ENCODE peak calls at places on chromosomes 13 and 19, in nine cellular contexts. G is esophagus muscularis mucosa, A is SK-N-SH, S is activated B cell treated with CpG ODN at 0.5 μM for 24 hours, L is thoracic aorta, V is kidney epithelial cell, N is esophagus squamous epithelium, M is stomach, T is B cell. Q is an unnamed sample.

GRCh38 chr13:97506511-97506910 is 72.5 kb downstream of the RAP2A start:
- DNase-seq in S (no peak), T (no peak), G (no peak), A (no peak), M (no peak), N (no peak), V (no peak), L (no peak), Q (no peak)

GRCh38 chr19:1400281-1401137 is 833 bp downstream of the GAMT start:
- DNase-seq in G (no peak), V (no peak), T (no peak), S (no peak), A (peak; percentile 82), L (no peak), M (peak; percentile 80), N (no peak), Q (no peak)

GRCh38 chr13:75326173-75327131 is 155.5 kb downstream of the TBC1D4 start:
- DNase-seq in V (no peak), L (no peak), A (peak; percentile 36), N (no peak), G (no peak), M (no peak), S (no peak), T (peak; percentile 46), Q (peak; percentile 77)

GRCh38 chr13:80010846-80011245 is 330.1 kb downstream of the SPRY2 start:
- DNase-seq in L (no peak), V (no peak), T (no peak), N (no peak), G (no peak), S (no peak), M (no peak), A (no peak), Q (no peak)

GRCh38 chr19:18364826-18365528 is 21.0 kb upstream of the GDF15 start:
- DNase-seq in A (peak; percentile 86), S (no peak), T (no peak), M (peak; percentile 92), N (no peak), G (no peak), V (peak; percentile 100), L (peak; percentile 40), Q (peak; percentile 15)

GRCh38 chr19:48455908-48456562 is 661 bp downstream of the KCNJ14 start:
- DNase-seq in N (no peak), M (no peak), G (no peak), L (no peak), V (no peak), S (no peak), T (no peak), A (peak; percentile 26), Q (no peak)

GRCh38 chr19:10259162-10259905 is 7.3 kb downstream of the MRPL4 start:
- DNase-seq in G (no peak), T (peak; percentile 89), N (no peak), M (peak; percentile 96), A (peak; percentile 88), V (no peak), S (peak; percentile 68), L (peak; percentile 66), Q (peak; percentile 100)

GRCh38 chr19:7806234-7806633 is 23.8 kb upstream of the EVI5L start:
- DNase-seq in A (no peak), L (no peak), N (no peak), S (no peak), M (no peak), V (no peak), G (no peak), T (no peak), Q (no peak)

GRCh38 chr13:63517376-63517775 is 2101.7 kb upstream of the PCDH20 start:
- DNase-seq in L (no peak), G (no peak), M (no peak), A (no peak), T (no peak), V (no peak), S (no peak), N (no peak), Q (no peak)

GRCh38 chr19:19417618-19418270 is 12.3 kb downstream of the GATAD2A start:
- DNase-seq in V (no peak), S (no peak), A (no peak), G (no peak), T (no peak), L (no peak), M (no peak), N (no peak), Q (peak; percentile 14)

GRCh38 chr19:10672529-10673150 is 18.5 kb downstream of the ILF3 start:
- DNase-seq in G (no peak), A (no peak), T (no peak), M (no peak), S (no peak), L (no peak), N (no peak), V (no peak), Q (no peak)

GRCh38 chr19:1286451-1286858 is 782 bp downstream of the EFNA2 start:
- DNase-seq in T (no peak), L (no peak), M (no peak), S (no peak), N (no peak), V (no peak), G (no peak), A (no peak), Q (no peak)

GRCh38 chr19:18257503-18258470 is 16.5 kb downstream of the IQCN start:
- DNase-seq in T (peak; percentile 40), A (no peak), S (no peak), L (no peak), N (no peak), G (no peak), V (no peak), M (no peak), Q (no peak)

GRCh38 chr19:17560205-17560595 is 4.8 kb downstream of the COLGALT1 start:
- DNase-seq in N (no peak), V (no peak), A (no peak), S (no peak), L (no peak), G (no peak), M (no peak), T (no peak), Q (no peak)

GRCh38 chr19:5534787-5535586 is 32.8 kb downstream of the TINCR start:
- DNase-seq in N (no peak), V (no peak), S (no peak), A (peak; percentile 44), G (no peak), L (no peak), T (no peak), M (no peak), Q (peak; percentile 27)

GRCh38 chr13:79668353-79668752 is 187.4 kb downstream of the NDFIP2 start:
- DNase-seq in N (no peak), T (no peak), M (no peak), A (no peak), V (no peak), L (no peak), G (no peak), S (no peak), Q (no peak)

GRCh38 chr19:40090256-40091204 is at the start of gene ZNF780A:
- DNase-seq in L (peak; percentile 21), S (peak; percentile 71), M (peak; percentile 76), T (peak; percentile 68), G (peak; percentile 94), N (peak; percentile 25), V (no peak), A (peak; percentile 83), Q (peak; percentile 88)

GRCh38 chr19:39677931-39678889 is 22.5 kb downstream of the LGALS16 start:
- DNase-seq in S (no peak), T (no peak), A (no peak), N (no peak), L (no peak), V (no peak), G (peak; percentile 68), M (peak; percentile 62), Q (no peak)

GRCh38 chr13:114132419-114133121 is at the start of gene RASA3:
- DNase-seq in N (no peak), T (peak; percentile 80), G (no peak), M (peak; percentile 82), A (peak; percentile 99), V (peak; percentile 41), L (no peak), S (peak; percentile 73), Q (peak; percentile 71)

GRCh38 chr13:106083620-106084350 is 451.7 kb downstream of the EFNB2 start:
- DNase-seq in G (no peak), S (no peak), M (peak; percentile 41), L (no peak), A (peak; percentile 18), T (no peak), V (no peak), N (no peak), Q (peak; percentile 41)
- TF ChIP-seq CTCF in G (peak; percentile 29), S (no peak), M (no peak), L (peak; percentile 26), A (peak; percentile 67), T (no peak), V (peak; percentile 74), N (peak; percentile 44), Q (peak; percentile 35)

GRCh38 chr19:3468211-3468610 is 12.1 kb downstream of the SMIM24 start:
- DNase-seq in M (no peak), G (no peak), A (no peak), T (no peak), L (no peak), N (no peak), S (no peak), V (no peak), Q (no peak)

GRCh38 chr19:3467437-3468198 is 12.7 kb downstream of the SMIM24 start:
- DNase-seq in M (no peak), V (no peak), S (no peak), N (no peak), T (no peak), G (no peak), A (no peak), L (no peak), Q (peak; percentile 37)

GRCh38 chr19:3470500-3471128 is 9.7 kb downstream of the SMIM24 start:
- DNase-seq in V (no peak), L (no peak), T (no peak), S (no peak), M (no peak), N (no peak), G (no peak), A (peak; percentile 17), Q (no peak)

GRCh38 chr19:3471954-3472655 is 8.2 kb downstream of the SMIM24 start:
- DNase-seq in L (no peak), S (no peak), G (no peak), T (peak; percentile 54), N (no peak), A (peak; percentile 87), M (peak; percentile 42), V (no peak), Q (peak; percentile 47)

GRCh38 chr19:3469638-3470499 is 10.5 kb downstream of the SMIM24 start:
- DNase-seq in A (no peak), L (no peak), M (no peak), G (no peak), T (no peak), N (no peak), S (no peak), V (no peak), Q (no peak)
- TF ChIP-seq CTCF in A (no peak), L (no peak), M (no peak), G (no peak), T (no peak), N (no peak), S (no peak), V (no peak), Q (no peak)

GRCh38 chr13:111153977-111154332 is 38.8 kb downstream of the ARHGEF7 start:
- DNase-seq in A (no peak), V (no peak), T (no peak), G (no peak), L (no peak), M (no peak), N (no peak), S (no peak), Q (no peak)
- TF ChIP-seq CTCF in A (peak; percentile 45), V (peak; percentile 32), T (peak; percentile 35), G (no peak), L (peak; percentile 21), M (no peak), N (peak; percentile 7), S (no peak), Q (no peak)

GRCh38 chr19:54391589-54392061 is 23.6 kb upstream of the TTYH1 start:
- DNase-seq in M (no peak), A (no peak), G (no peak), T (no peak), S (no peak), L (no peak), N (no peak), V (no peak), Q (no peak)
- TF ChIP-seq CTCF in M (no peak), A (no peak), G (no peak), T (no peak), S (no peak), L (no peak), N (no peak), V (no peak), Q (no peak)